ENCODE peak calls at places on chromosomes 6 and 20, in eight cellular contexts. M, V, I, B, Q, L, R and H are unnamed samples.

GRCh38 chr6:142891454-142891853 is 53.5 kb downstream of the HIVEP2 start:
- DNase-seq in V (no peak), R (no peak), Q (no peak), M (no peak), L (no peak), B (no peak), I (no peak), H (no peak)

GRCh38 chr20:48238326-48238725 is 453.0 kb upstream of the SULF2 start:
- DNase-seq in L (no peak), V (no peak), M (no peak), I (no peak), B (no peak), R (no peak), Q (no peak), H (no peak)

GRCh38 chr20:55160022-55160421 is 684.6 kb downstream of the DOK5 start:
- DNase-seq in L (no peak), V (no peak), M (no peak), R (no peak), Q (no peak), B (no peak), I (no peak), H (no peak)

GRCh38 chr6:154848580-154848979 is 115.4 kb downstream of the SCAF8 start:
- DNase-seq in M (no peak), V (no peak), L (no peak), R (peak; percentile 75), B (no peak), Q (no peak), I (no peak), H (no peak)

GRCh38 chr6:30067460-30068139 is 602 bp downstream of the PPP1R11 start:
- DNase-seq in Q (no peak), R (no peak), V (no peak), B (no peak), M (peak; percentile 58), I (no peak), L (no peak), H (no peak)

GRCh38 chr6:36249010-36249409 is 20.9 kb upstream of the PNPLA1 start:
- DNase-seq in L (no peak), I (no peak), M (no peak), Q (no peak), B (no peak), V (peak; percentile 34), R (peak; percentile 84), H (no peak)

GRCh38 chr6:76817429-76817828 is 645.9 kb downstream of the HTR1B start:
- DNase-seq in R (no peak), M (no peak), B (no peak), Q (no peak), V (no peak), L (no peak), I (no peak), H (no peak)

GRCh38 chr6:15066433-15067337 is 179.2 kb upstream of the JARID2 start:
- DNase-seq in R (no peak), I (peak; percentile 76), L (no peak), B (no peak), Q (no peak), M (no peak), V (no peak), H (peak; percentile 95)

GRCh38 chr6:128017288-128017687 is 116.4 kb upstream of the THEMIS start:
- DNase-seq in I (no peak), B (no peak), M (no peak), V (no peak), L (no peak), R (no peak), Q (no peak), H (no peak)

GRCh38 chr6:19851273-19852089 is 14.3 kb downstream of the ID4 start:
- DNase-seq in I (peak; percentile 67), R (peak; percentile 31), V (peak; percentile 87), M (peak; percentile 72), Q (peak; percentile 49), L (peak; percentile 49), B (no peak), H (peak; percentile 43)

GRCh38 chr6:70566751-70567382 is at the start of gene SDHAF4:
- DNase-seq in M (peak; percentile 79), Q (peak; percentile 97), L (peak; percentile 63), R (peak; percentile 90), B (peak; percentile 63), I (peak; percentile 98), V (peak; percentile 86), H (peak; percentile 91)
- TF ChIP-seq POLR2A in M (peak; percentile 88), Q (peak; percentile 86), L (peak; percentile 93), R (peak; percentile 93), B (peak; percentile 99), I (peak; percentile 95), V (peak; percentile 97), H (peak; percentile 95)

GRCh38 chr6:18528084-18528743 is 141.1 kb downstream of the RNF144B start:
- DNase-seq in V (no peak), M (peak; percentile 4), R (peak; percentile 24), L (no peak), Q (no peak), B (no peak), I (no peak), H (peak; percentile 20)
- TF ChIP-seq CTCF in V (peak; percentile 3), M (peak; percentile 28), R (no peak), L (peak; percentile 32), Q (no peak), B (no peak), I (no peak), H (no peak)

GRCh38 chr6:149138093-149138492 is 179.4 kb upstream of the TAB2 start:
- DNase-seq in R (no peak), M (no peak), L (no peak), I (no peak), Q (no peak), B (no peak), V (no peak), H (no peak)

GRCh38 chr6:149136273-149136912 is 181.1 kb upstream of the TAB2 start:
- DNase-seq in L (no peak), V (no peak), B (no peak), I (no peak), R (no peak), M (no peak), Q (no peak), H (no peak)

GRCh38 chr6:149135809-149136208 is 181.7 kb upstream of the TAB2 start:
- DNase-seq in Q (no peak), M (no peak), L (no peak), B (no peak), I (no peak), R (no peak), V (no peak), H (no peak)

GRCh38 chr6:149137594-149137993 is 179.9 kb upstream of the TAB2 start:
- DNase-seq in R (no peak), I (no peak), B (no peak), M (no peak), Q (no peak), V (no peak), L (no peak), H (no peak)

GRCh38 chr6:149136913-149137286 is 180.6 kb upstream of the TAB2 start:
- DNase-seq in M (no peak), R (no peak), Q (no peak), B (no peak), V (peak; percentile 20), L (no peak), I (no peak), H (no peak)
- TF ChIP-seq MAX in M (no peak), R (no peak), Q (no peak), B (no peak), V (no peak), L (no peak), I (no peak), H (no peak)

GRCh38 chr20:25587536-25587935 is 2.2 kb upstream of the NINL start:
- DNase-seq in Q (no peak), I (no peak), V (no peak), L (no peak), M (no peak), B (no peak), R (no peak), H (no peak)

GRCh38 chr20:25580711-25581110 is 4.6 kb downstream of the NINL start:
- DNase-seq in Q (no peak), L (no peak), M (no peak), V (no peak), I (no peak), B (no peak), R (no peak), H (no peak)

GRCh38 chr20:25586877-25587276 is 1.5 kb upstream of the NINL start:
- DNase-seq in B (no peak), Q (no peak), M (no peak), R (no peak), I (no peak), V (no peak), L (no peak), H (no peak)

GRCh38 chr20:25588491-25588890 is 3.2 kb upstream of the NINL start:
- DNase-seq in L (no peak), V (no peak), I (no peak), R (no peak), M (no peak), Q (no peak), B (no peak), H (no peak)

DNA sequence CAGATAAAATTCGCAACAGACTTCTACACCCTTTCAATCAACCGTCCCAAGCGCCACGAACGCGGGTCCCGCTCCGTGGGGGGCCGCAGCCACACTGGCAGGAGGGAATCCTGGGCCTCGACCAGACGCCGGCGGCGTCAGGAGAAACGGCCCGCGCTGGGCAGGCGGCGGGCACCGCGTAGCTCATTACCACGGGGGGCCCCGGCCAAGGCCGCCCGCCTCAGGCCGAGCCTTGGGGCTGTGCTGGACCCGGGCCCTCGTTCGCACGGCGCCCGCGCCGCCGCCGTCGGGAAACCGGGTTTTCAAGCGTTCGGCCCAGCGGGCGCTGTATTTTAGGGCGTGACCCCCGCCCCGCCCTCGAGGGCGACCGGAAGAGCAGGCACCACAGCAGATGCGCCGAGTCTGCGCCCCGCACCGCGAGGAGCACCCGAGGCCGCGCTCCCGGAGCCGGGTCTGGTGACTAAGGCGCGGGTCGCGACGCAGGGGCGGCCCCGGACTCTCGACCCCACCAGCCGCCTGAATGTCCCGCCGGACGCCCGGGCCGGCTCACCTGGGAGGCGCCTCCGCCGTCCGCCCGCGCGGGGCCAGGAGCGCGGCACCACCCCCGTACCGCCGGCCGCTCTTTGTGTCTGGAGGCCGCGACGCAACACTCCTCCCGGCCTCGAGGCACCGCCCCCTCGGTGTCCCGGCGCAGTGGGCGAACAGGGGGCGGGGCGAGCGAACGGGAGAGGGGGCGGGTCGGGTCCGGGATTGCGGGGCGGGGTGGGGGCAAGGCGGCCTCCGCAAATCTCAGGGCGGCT is at the start of gene NINL:
- DNase-seq in R (peak; percentile 67), I (peak; percentile 24), M (peak; percentile 83), Q (peak; percentile 89), V (peak; percentile 82), L (no peak), B (no peak), H (no peak)
- TF ChIP-seq POLR2A in R (peak; percentile 79), I (no peak), M (peak; percentile 89), Q (peak; percentile 89), V (peak; percentile 96), L (peak; percentile 57), B (peak; percentile 30), H (no peak)

GRCh38 chr20:20130399-20130798 is 78.1 kb downstream of the CFAP61 start:
- DNase-seq in R (peak; percentile 12), V (peak; percentile 59), L (peak; percentile 33), I (no peak), M (no peak), B (peak; percentile 1), Q (no peak), H (peak; percentile 42)
- TF ChIP-seq CTCF in R (peak; percentile 1), V (peak; percentile 84), L (peak; percentile 35), I (peak; percentile 13), M (peak; percentile 20), B (peak; percentile 42), Q (peak; percentile 75), H (peak; percentile 42)